ENCODE peak calls at places on chromosome 13, in nine cellular contexts. B is cardiac fibroblast, Z is kidney epithelial cell, U is ovary, E is astrocyte of the spinal cord, O is tibial artery, W is heart left ventricle, A is left ventricle myocardium inferior, J is fibroblast of lung. N is an unnamed sample.

GRCh38 chr13:30681489-30682242 is 53.7 kb upstream of the ALOX5AP start:
- DNase-seq in J (peak; percentile 83), A (no peak), O (no peak), U (no peak), Z (no peak), B (peak; percentile 59), E (no peak), W (no peak), N (peak; percentile 85)

GRCh38 chr13:74221752-74222151 is 87.5 kb upstream of the KLF12 start:
- DNase-seq in Z (no peak), B (no peak), A (no peak), W (no peak), J (no peak), E (no peak), U (no peak), O (no peak), N (no peak)

GRCh38 chr13:60329221-60329983 is 67.6 kb upstream of the TDRD3 start:
- DNase-seq in J (peak; percentile 32), A (no peak), B (peak; percentile 55), O (no peak), E (peak; percentile 19), U (no peak), Z (no peak), W (no peak), N (peak; percentile 70)

GRCh38 chr13:113209336-113209879 is at the start of gene CUL4A:
- DNase-seq in Z (no peak), O (peak; percentile 90), E (peak; percentile 70), J (peak; percentile 65), B (peak; percentile 73), A (peak; percentile 88), U (peak; percentile 86), W (peak; percentile 85), N (peak; percentile 69)

GRCh38 chr13:109605846-109606245 is 180.5 kb downstream of the IRS2 start:
- DNase-seq in O (no peak), B (no peak), J (peak; percentile 7), Z (no peak), E (no peak), A (no peak), U (no peak), W (no peak), N (no peak)

GRCh38 chr13:104641309-104641708 is 1575.1 kb upstream of the SLC10A2 start:
- DNase-seq in E (peak; percentile 32), J (peak; percentile 60), B (peak; percentile 0), A (no peak), Z (no peak), O (no peak), U (no peak), W (no peak), N (peak; percentile 47)

GRCh38 chr13:29162638-29163037 is 342.5 kb downstream of the MTUS2 start:
- DNase-seq in J (peak; percentile 7), E (no peak), B (no peak), U (no peak), O (no peak), W (no peak), A (no peak), Z (no peak), N (peak; percentile 32)

GRCh38 chr13:72808917-72809500 is 27.1 kb downstream of the PIBF1 start:
- DNase-seq in W (no peak), E (peak; percentile 26), U (no peak), Z (no peak), B (peak; percentile 45), O (no peak), J (peak; percentile 23), A (no peak), N (peak; percentile 31)

GRCh38 chr13:50127017-50127725 is 111.9 kb downstream of the KCNRG start:
- DNase-seq in E (peak; percentile 56), A (peak; percentile 58), O (peak; percentile 75), B (peak; percentile 59), Z (no peak), J (peak; percentile 69), U (peak; percentile 67), W (peak; percentile 64), N (peak; percentile 76)

GRCh38 chr13:46604226-46604968 is 51.4 kb downstream of the LRCH1 start:
- DNase-seq in E (no peak), U (no peak), B (no peak), J (no peak), Z (no peak), A (no peak), W (no peak), O (no peak), N (no peak)

GRCh38 chr13:55572862-55573261 is 1567.9 kb upstream of the PRR20A start:
- DNase-seq in W (no peak), U (no peak), A (no peak), B (no peak), Z (no peak), O (no peak), E (no peak), J (no peak), N (no peak)

GRCh38 chr13:47934371-47934770 is 66.7 kb downstream of the SUCLA2 start:
- DNase-seq in B (no peak), O (no peak), U (no peak), E (peak; percentile 49), A (no peak), Z (no peak), J (no peak), W (no peak), N (peak; percentile 18)

GRCh38 chr13:40692946-40693345 is 26.5 kb upstream of the FOXO1 start:
- DNase-seq in B (peak; percentile 22), A (no peak), O (no peak), U (no peak), W (no peak), E (no peak), J (no peak), Z (no peak), N (peak; percentile 39)

GRCh38 chr13:45179428-45179827 is 21.4 kb downstream of the KCTD4 start:
- DNase-seq in J (peak; percentile 42), Z (peak; percentile 61), B (no peak), W (no peak), U (no peak), O (no peak), E (peak; percentile 76), A (no peak), N (no peak)

GRCh38 chr13:20566917-20567755 is at the start of gene IFT88:
- DNase-seq in E (peak; percentile 89), U (peak; percentile 92), B (peak; percentile 84), W (peak; percentile 93), J (peak; percentile 85), A (peak; percentile 92), Z (peak; percentile 38), O (peak; percentile 94), N (peak; percentile 84)
- TF ChIP-seq CTCF in E (no peak), U (peak; percentile 26), B (no peak), W (no peak), J (no peak), A (peak; percentile 8), Z (no peak), O (no peak), N (no peak)

GRCh38 chr13:26485288-26485687 is 72.2 kb upstream of the WASF3 start:
- DNase-seq in O (no peak), B (no peak), A (no peak), U (no peak), E (no peak), Z (no peak), W (no peak), J (no peak), N (no peak)

GRCh38 chr13:26487781-26488180 is 69.7 kb upstream of the WASF3 start:
- DNase-seq in U (no peak), A (no peak), E (no peak), W (no peak), Z (no peak), J (no peak), B (no peak), O (no peak), N (no peak)

GRCh38 chr13:26484196-26484595 is 73.3 kb upstream of the WASF3 start:
- DNase-seq in E (no peak), U (no peak), O (no peak), W (no peak), Z (no peak), J (no peak), A (no peak), B (no peak), N (no peak)

GRCh38 chr13:26486550-26486949 is 70.9 kb upstream of the WASF3 start:
- DNase-seq in W (peak; percentile 39), U (no peak), Z (no peak), A (peak; percentile 56), B (no peak), J (no peak), O (no peak), E (no peak), N (no peak)

DNA sequence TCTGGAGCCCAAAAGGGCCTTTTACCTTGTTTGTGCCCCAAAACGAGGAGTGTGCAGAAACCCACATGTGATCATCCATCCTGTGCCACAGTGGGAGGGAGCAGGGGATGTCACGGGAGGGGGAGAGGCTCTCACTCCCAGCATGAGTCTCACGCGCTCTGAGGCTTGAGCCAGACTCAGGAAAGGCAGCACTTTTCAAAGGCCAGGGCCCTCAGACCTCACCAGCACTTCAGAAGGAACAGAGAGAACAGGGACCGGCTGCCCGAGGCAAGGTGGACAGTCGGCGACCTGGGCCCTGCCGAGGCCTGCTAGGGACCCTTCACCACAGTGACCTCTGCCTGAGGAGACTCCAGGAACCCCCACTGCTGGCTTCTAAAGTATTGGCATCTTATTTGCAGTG is 71.7 kb upstream of the WASF3 start:
- DNase-seq in O (peak; percentile 79), J (no peak), Z (no peak), W (no peak), B (no peak), A (no peak), U (no peak), E (no peak), N (peak; percentile 59)
- H3K4me3 ChIP-seq in O (no peak overlapping the region), J (no peak overlapping the region), Z (no peak overlapping the region), W (no peak overlapping the region), B (no peak overlapping the region), A (no peak overlapping the region), U (no peak overlapping the region), E (no peak overlapping the region), N (no peak overlapping the region)

GRCh38 chr13:98672947-98673545 is 79.4 kb downstream of the SLC15A1 start:
- DNase-seq in Z (no peak), W (peak; percentile 68), O (peak; percentile 86), B (peak; percentile 83), J (peak; percentile 83), E (peak; percentile 78), U (peak; percentile 62), A (peak; percentile 44), N (peak; percentile 86)
- TF ChIP-seq CTCF in Z (peak; percentile 74), W (peak; percentile 96), O (peak; percentile 82), B (peak; percentile 77), J (peak; percentile 83), E (peak; percentile 82), U (peak; percentile 51), A (peak; percentile 91), N (peak; percentile 82)

GRCh38 chr13:83881917-83882625 is at the start of gene SLITRK1:
- DNase-seq in W (no peak), Z (peak; percentile 19), U (no peak), J (peak; percentile 53), E (peak; percentile 75), A (no peak), O (peak; percentile 59), B (peak; percentile 17), N (peak; percentile 70)

GRCh38 chr13:83882626-83882959 is 319 bp upstream of the SLITRK1 start:
- DNase-seq in W (no peak), O (no peak), J (no peak), A (no peak), U (no peak), E (no peak), B (no peak), Z (no peak), N (no peak)

GRCh38 chr13:83879431-83880171 is 2.7 kb downstream of the SLITRK1 start:
- DNase-seq in Z (no peak), U (no peak), W (no peak), E (no peak), J (no peak), A (no peak), O (no peak), B (no peak), N (no peak)

GRCh38 chr13:83880275-83881027 is 1.8 kb downstream of the SLITRK1 start:
- DNase-seq in B (no peak), Z (no peak), O (no peak), J (no peak), U (no peak), W (no peak), E (no peak), A (no peak), N (no peak)

GRCh38 chr13:83881031-83881727 is 1.1 kb downstream of the SLITRK1 start:
- DNase-seq in O (no peak), A (no peak), E (no peak), Z (no peak), J (no peak), U (no peak), B (no peak), W (no peak), N (no peak)
- H3K4me3 ChIP-seq in O (no peak overlapping the region), A (no peak overlapping the region), E (peak overlapping the region; percentile 37), Z (no peak overlapping the region), J (peak overlapping the region; percentile 31), U (no peak overlapping the region), B (no peak overlapping the region), W (no peak overlapping the region), N (peak overlapping the region; percentile 23)